ENCODE peak calls at places on chromosomes 13 and 19, in six cellular contexts. One of them, this sample, is unnamed.

GRCh38 chr19:12611361-12611699 is 610 bp downstream of the ZNF791 start:
- DNase-seq in H9: peak
- DNase-seq in H1: peak
- DNase-seq in IMR-90: peak
- DNase-seq in trophoblast cell: peak
- DNase-seq in neuronal stem cell: peak
- DNase-seq in this sample: peak

GRCh38 chr19:38838208-38838985 is 6.8 kb upstream of the ECH1 start:
- DNase-seq in H9: no peak
- DNase-seq in H1: no peak
- DNase-seq in IMR-90: no peak
- DNase-seq in trophoblast cell: peak
- DNase-seq in neuronal stem cell: no peak
- DNase-seq in this sample: no peak

GRCh38 chr19:42247631-42248199 is 5.3 kb upstream of the GSK3A start:
- DNase-seq in H9: no peak
- DNase-seq in H1: no peak
- DNase-seq in IMR-90: no peak
- DNase-seq in trophoblast cell: no peak
- DNase-seq in neuronal stem cell: no peak
- DNase-seq in this sample: no peak

GRCh38 chr19:374183-374885 is 29.7 kb upstream of the MIER2 start:
- DNase-seq in H9: no peak
- DNase-seq in H1: no peak
- DNase-seq in IMR-90: no peak
- DNase-seq in trophoblast cell: no peak
- DNase-seq in neuronal stem cell: no peak
- DNase-seq in this sample: no peak

GRCh38 chr13:79680485-79680884 is 199.5 kb downstream of the NDFIP2 start:
- DNase-seq in H9: no peak
- DNase-seq in H1: no peak
- DNase-seq in IMR-90: no peak
- DNase-seq in trophoblast cell: no peak
- DNase-seq in neuronal stem cell: no peak
- DNase-seq in this sample: no peak

GRCh38 chr13:76016799-76017198 is 380.7 kb downstream of the LMO7 start:
- DNase-seq in H9: peak
- DNase-seq in H1: peak
- DNase-seq in IMR-90: peak
- DNase-seq in trophoblast cell: peak
- DNase-seq in neuronal stem cell: peak
- DNase-seq in this sample: no peak

GRCh38 chr13:73765651-73766384 is 368.4 kb downstream of the KLF12 start:
- DNase-seq in H9: peak
- DNase-seq in H1: peak
- DNase-seq in IMR-90: peak
- DNase-seq in trophoblast cell: no peak
- DNase-seq in neuronal stem cell: peak
- DNase-seq in this sample: peak

GRCh38 chr13:83499286-83499685 is 383.0 kb downstream of the SLITRK1 start:
- DNase-seq in H9: no peak
- DNase-seq in H1: no peak
- DNase-seq in IMR-90: peak
- DNase-seq in trophoblast cell: no peak
- DNase-seq in neuronal stem cell: no peak
- DNase-seq in this sample: no peak

GRCh38 chr13:41465215-41465907 is 8.0 kb downstream of the RGCC start:
- DNase-seq in H9: no peak
- DNase-seq in H1: no peak
- DNase-seq in IMR-90: peak
- DNase-seq in trophoblast cell: peak
- DNase-seq in neuronal stem cell: no peak
- DNase-seq in this sample: peak

GRCh38 chr13:39185326-39185725 is 147.1 kb downstream of the NHLRC3 start:
- DNase-seq in H9: no peak
- DNase-seq in H1: no peak
- DNase-seq in IMR-90: no peak
- DNase-seq in trophoblast cell: no peak
- DNase-seq in neuronal stem cell: no peak
- DNase-seq in this sample: no peak

GRCh38 chr13:65756071-65756671 is 1474.0 kb downstream of the PCDH9 start:
- DNase-seq in H9: no peak
- DNase-seq in H1: no peak
- DNase-seq in IMR-90: no peak
- DNase-seq in trophoblast cell: no peak
- DNase-seq in neuronal stem cell: no peak
- DNase-seq in this sample: no peak

GRCh38 chr19:48724796-48725753 is 5.5 kb upstream of the MAMSTR start:
- DNase-seq in H9: peak
- DNase-seq in H1: no peak
- DNase-seq in IMR-90: peak
- DNase-seq in trophoblast cell: peak
- DNase-seq in neuronal stem cell: no peak
- DNase-seq in this sample: peak

GRCh38 chr13:102724923-102725322 is 30.1 kb upstream of the METTL21C start:
- DNase-seq in H9: no peak
- DNase-seq in H1: no peak
- DNase-seq in IMR-90: peak
- DNase-seq in trophoblast cell: peak
- DNase-seq in neuronal stem cell: no peak
- DNase-seq in this sample: no peak

GRCh38 chr13:68386808-68387207 is 1156.7 kb upstream of the PCDH9 start:
- DNase-seq in H9: no peak
- DNase-seq in H1: no peak
- DNase-seq in IMR-90: no peak
- DNase-seq in trophoblast cell: no peak
- DNase-seq in neuronal stem cell: no peak
- DNase-seq in this sample: no peak

GRCh38 chr13:100273576-100273975 is 184.7 kb downstream of the PCCA start:
- DNase-seq in H9: no peak
- DNase-seq in H1: no peak
- DNase-seq in IMR-90: no peak
- DNase-seq in trophoblast cell: no peak
- DNase-seq in neuronal stem cell: no peak
- DNase-seq in this sample: no peak

GRCh38 chr13:52830946-52831345 is 17.5 kb downstream of the PCDH8 start:
- DNase-seq in H9: no peak
- DNase-seq in H1: no peak
- DNase-seq in IMR-90: peak
- DNase-seq in trophoblast cell: no peak
- DNase-seq in neuronal stem cell: no peak
- DNase-seq in this sample: no peak
- H3K4ac ChIP-seq in H9: no peak
- H3K4ac ChIP-seq in H1: no peak
- H3K4ac ChIP-seq in IMR-90: no peak
- H3K4ac ChIP-seq in trophoblast cell: no peak
- H3K4ac ChIP-seq in neuronal stem cell: no peak
- H3K4ac ChIP-seq in this sample: no peak

DNA sequence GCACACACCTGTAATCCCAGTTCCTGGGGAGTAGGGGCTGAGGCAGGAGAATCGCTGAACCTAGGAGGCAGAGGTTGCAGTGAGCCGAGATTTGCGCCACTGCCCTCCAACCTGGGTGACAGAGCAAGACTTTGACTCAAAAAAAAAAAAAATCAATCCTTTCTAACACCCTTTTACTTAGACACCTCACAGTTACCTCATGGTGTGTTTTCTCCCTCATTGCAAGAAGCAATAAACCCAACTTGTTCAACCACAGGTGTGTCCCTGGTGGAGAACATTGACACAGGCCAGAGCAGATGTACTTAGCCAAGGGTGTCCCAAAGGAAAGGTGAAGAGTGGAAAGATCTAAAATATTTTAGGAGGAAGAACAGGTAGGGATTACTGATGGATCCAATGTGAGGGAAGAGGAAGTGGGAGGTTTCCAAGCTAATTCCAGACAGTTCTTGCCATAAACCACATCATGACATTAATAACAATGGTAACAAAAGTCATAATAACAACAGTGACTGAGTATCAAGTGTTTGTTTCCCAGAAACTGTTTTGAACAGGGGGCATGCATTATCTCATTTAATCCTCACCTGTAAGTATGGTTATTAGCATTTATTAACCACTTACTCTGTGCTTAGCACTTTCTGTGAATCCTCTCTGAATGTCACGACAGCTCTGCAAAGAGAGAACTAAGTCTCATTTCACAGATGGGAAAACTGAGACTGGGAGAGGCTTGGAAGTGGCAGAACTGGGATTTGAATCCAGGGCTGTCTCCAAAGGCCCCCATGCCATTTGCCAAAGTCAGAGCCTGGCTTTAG is 3.1 kb upstream of the LYPD3 start:
- DNase-seq in H9: no peak
- DNase-seq in H1: no peak
- DNase-seq in IMR-90: no peak
- DNase-seq in trophoblast cell: no peak
- DNase-seq in neuronal stem cell: no peak
- DNase-seq in this sample: no peak
- H3K4me2 ChIP-seq in H9: no peak
- H3K4me2 ChIP-seq in H1: no peak
- H3K4me2 ChIP-seq in IMR-90: no peak
- H3K4me2 ChIP-seq in trophoblast cell: no peak
- H3K4me2 ChIP-seq in neuronal stem cell: no peak
- H3K4me2 ChIP-seq in this sample: no peak

DNA sequence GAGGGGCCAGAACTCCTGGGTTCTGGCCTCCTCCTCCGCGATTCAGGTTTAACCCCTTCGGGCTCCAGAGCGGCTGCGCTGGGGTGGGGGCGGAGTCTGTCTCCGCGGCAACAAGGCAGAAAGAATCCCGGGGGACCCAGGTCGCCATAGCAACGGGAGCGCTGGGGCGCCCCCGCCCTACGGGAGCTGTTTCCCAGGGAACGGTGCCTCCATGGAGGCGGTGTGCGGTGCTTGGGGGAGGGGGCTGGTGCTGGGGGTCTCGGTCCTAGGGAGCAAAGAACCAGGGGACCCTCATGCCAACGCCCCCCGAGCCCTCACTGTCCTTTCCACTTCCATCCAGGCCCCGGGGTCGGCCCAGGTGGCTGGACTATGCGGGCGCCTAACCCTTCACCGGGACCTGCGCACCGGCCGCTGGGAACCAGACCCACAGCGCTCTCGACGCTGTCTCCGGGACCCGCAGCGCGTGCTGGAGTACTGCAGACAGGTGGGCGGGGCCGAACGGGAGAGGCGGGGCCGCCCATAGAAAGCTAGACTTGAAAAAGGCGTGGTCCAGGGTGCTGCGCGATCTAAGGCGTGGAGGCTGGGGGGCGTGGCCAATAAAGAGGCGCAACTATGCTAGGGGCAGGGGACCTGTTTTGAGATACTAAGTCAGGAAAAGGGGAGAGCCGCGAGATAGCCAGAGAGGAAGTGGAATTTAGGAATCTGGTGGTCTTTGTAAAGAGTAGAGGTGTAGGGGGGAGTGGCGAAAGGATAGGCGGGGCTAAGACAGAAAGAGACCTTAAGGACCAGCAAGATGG is 1.2 kb downstream of the APLP1 start:
- DNase-seq in H9: peak
- DNase-seq in H1: peak
- DNase-seq in IMR-90: peak
- DNase-seq in trophoblast cell: peak
- DNase-seq in neuronal stem cell: peak
- DNase-seq in this sample: peak
- H4K91ac ChIP-seq in H9: no peak
- H4K91ac ChIP-seq in H1: no peak
- H4K91ac ChIP-seq in IMR-90: no peak
- H4K91ac ChIP-seq in trophoblast cell: no peak
- H4K91ac ChIP-seq in neuronal stem cell: no peak
- H4K91ac ChIP-seq in this sample: no peak

GRCh38 chr19:46373573-46374359 is 26.9 kb downstream of the PPP5C start:
- DNase-seq in H9: peak
- DNase-seq in H1: peak
- DNase-seq in IMR-90: peak
- DNase-seq in trophoblast cell: peak
- DNase-seq in neuronal stem cell: peak
- DNase-seq in this sample: peak
- H3K4ac ChIP-seq in H9: no peak
- H3K4ac ChIP-seq in H1: peak
- H3K4ac ChIP-seq in IMR-90: peak
- H3K4ac ChIP-seq in trophoblast cell: peak
- H3K4ac ChIP-seq in neuronal stem cell: no peak
- H3K4ac ChIP-seq in this sample: peak

GRCh38 chr19:15829277-15829770 is 13.9 kb upstream of the OR10H1 start:
- DNase-seq in H9: no peak
- DNase-seq in H1: no peak
- DNase-seq in IMR-90: no peak
- DNase-seq in trophoblast cell: no peak
- DNase-seq in neuronal stem cell: no peak
- DNase-seq in this sample: no peak
- H3K4me2 ChIP-seq in H9: no peak
- H3K4me2 ChIP-seq in H1: no peak
- H3K4me2 ChIP-seq in IMR-90: no peak
- H3K4me2 ChIP-seq in trophoblast cell: no peak
- H3K4me2 ChIP-seq in neuronal stem cell: no peak
- H3K4me2 ChIP-seq in this sample: no peak

GRCh38 chr13:51339952-51340732 is 651 bp downstream of the SERPINE3 start:
- DNase-seq in H9: no peak
- DNase-seq in H1: no peak
- DNase-seq in IMR-90: peak
- DNase-seq in trophoblast cell: no peak
- DNase-seq in neuronal stem cell: no peak
- DNase-seq in this sample: no peak

GRCh38 chr13:51341232-51341631 is 1.7 kb downstream of the SERPINE3 start:
- DNase-seq in H9: no peak
- DNase-seq in H1: no peak
- DNase-seq in IMR-90: no peak
- DNase-seq in trophoblast cell: no peak
- DNase-seq in neuronal stem cell: no peak
- DNase-seq in this sample: no peak

GRCh38 chr13:51342706-51343105 is 3.2 kb downstream of the SERPINE3 start:
- DNase-seq in H9: no peak
- DNase-seq in H1: no peak
- DNase-seq in IMR-90: peak
- DNase-seq in trophoblast cell: peak
- DNase-seq in neuronal stem cell: no peak
- DNase-seq in this sample: peak

GRCh38 chr13:51339354-51339753 is at the start of gene SERPINE3:
- DNase-seq in H9: no peak
- DNase-seq in H1: no peak
- DNase-seq in IMR-90: no peak
- DNase-seq in trophoblast cell: no peak
- DNase-seq in neuronal stem cell: no peak
- DNase-seq in this sample: no peak

GRCh38 chr13:51341804-51342203 is 2.3 kb downstream of the SERPINE3 start:
- DNase-seq in H9: no peak
- DNase-seq in H1: no peak
- DNase-seq in IMR-90: no peak
- DNase-seq in trophoblast cell: peak
- DNase-seq in neuronal stem cell: no peak
- DNase-seq in this sample: no peak
- H4K91ac ChIP-seq in H9: no peak
- H4K91ac ChIP-seq in H1: no peak
- H4K91ac ChIP-seq in IMR-90: no peak
- H4K91ac ChIP-seq in trophoblast cell: no peak
- H4K91ac ChIP-seq in neuronal stem cell: no peak
- H4K91ac ChIP-seq in this sample: no peak

This sample was measured in mesenchymal stem cell.